ENCODE peak calls at places on chromosomes 6 and 20, in seven cellular contexts. One of them, this sample, is unnamed.

GRCh38 chr20:11094711-11095110 is 420.9 kb upstream of the JAG1 start:
- DNase-seq in IMR-90: no peak
- DNase-seq in H1: no peak
- DNase-seq in H9: no peak
- DNase-seq in trophoblast cell: no peak
- DNase-seq in mesenchymal stem cell: no peak
- DNase-seq in mesendoderm: no peak
- DNase-seq in this sample: no peak

GRCh38 chr20:14732996-14733395 is 395.6 kb upstream of the FLRT3 start:
- DNase-seq in trophoblast cell: no peak
- DNase-seq in mesendoderm: no peak
- DNase-seq in H9: no peak
- DNase-seq in IMR-90: no peak
- DNase-seq in H1: no peak
- DNase-seq in mesenchymal stem cell: no peak
- DNase-seq in this sample: no peak

GRCh38 chr6:117989086-117989485 is 82.0 kb downstream of the SLC35F1 start:
- DNase-seq in H9: no peak
- DNase-seq in mesenchymal stem cell: no peak
- DNase-seq in H1: no peak
- DNase-seq in IMR-90: no peak
- DNase-seq in trophoblast cell: no peak
- DNase-seq in mesendoderm: no peak
- DNase-seq in this sample: no peak

GRCh38 chr20:49323622-49324238 is 45.9 kb upstream of the ZNFX1 start:
- DNase-seq in mesendoderm: peak
- DNase-seq in H9: peak
- DNase-seq in mesenchymal stem cell: peak
- DNase-seq in trophoblast cell: peak
- DNase-seq in IMR-90: peak
- DNase-seq in H1: no peak
- DNase-seq in this sample: no peak

GRCh38 chr20:47669927-47670890 is 115.1 kb downstream of the SULF2 start:
- DNase-seq in H1: no peak
- DNase-seq in H9: no peak
- DNase-seq in mesendoderm: no peak
- DNase-seq in trophoblast cell: no peak
- DNase-seq in IMR-90: no peak
- DNase-seq in mesenchymal stem cell: no peak
- DNase-seq in this sample: no peak

GRCh38 chr20:46210672-46211330 is 92.7 kb downstream of the CD40 start:
- DNase-seq in H9: no peak
- DNase-seq in mesenchymal stem cell: no peak
- DNase-seq in trophoblast cell: no peak
- DNase-seq in mesendoderm: peak
- DNase-seq in IMR-90: no peak
- DNase-seq in H1: no peak
- DNase-seq in this sample: no peak

GRCh38 chr6:165580139-165580538 is 82.9 kb downstream of the PDE10A start:
- DNase-seq in IMR-90: peak
- DNase-seq in H1: no peak
- DNase-seq in H9: no peak
- DNase-seq in mesendoderm: no peak
- DNase-seq in trophoblast cell: peak
- DNase-seq in mesenchymal stem cell: peak
- DNase-seq in this sample: no peak

GRCh38 chr6:21199246-21199645 is 394.3 kb upstream of the SOX4 start:
- DNase-seq in H9: no peak
- DNase-seq in H1: no peak
- DNase-seq in IMR-90: no peak
- DNase-seq in mesenchymal stem cell: no peak
- DNase-seq in mesendoderm: no peak
- DNase-seq in trophoblast cell: no peak
- DNase-seq in this sample: peak

GRCh38 chr6:142850653-142851434 is 94.1 kb downstream of the HIVEP2 start:
- DNase-seq in mesendoderm: no peak
- DNase-seq in H1: no peak
- DNase-seq in trophoblast cell: no peak
- DNase-seq in H9: no peak
- DNase-seq in mesenchymal stem cell: peak
- DNase-seq in IMR-90: peak
- DNase-seq in this sample: no peak

GRCh38 chr6:100998111-100998510 is 117.0 kb upstream of the ASCC3 start:
- DNase-seq in trophoblast cell: peak
- DNase-seq in mesenchymal stem cell: peak
- DNase-seq in H1: no peak
- DNase-seq in H9: no peak
- DNase-seq in mesendoderm: no peak
- DNase-seq in IMR-90: peak
- DNase-seq in this sample: no peak

GRCh38 chr20:62918830-62919229 is 7.5 kb downstream of the DIDO1 start:
- DNase-seq in mesenchymal stem cell: no peak
- DNase-seq in H1: no peak
- DNase-seq in trophoblast cell: no peak
- DNase-seq in mesendoderm: no peak
- DNase-seq in IMR-90: no peak
- DNase-seq in H9: no peak
- DNase-seq in this sample: no peak

GRCh38 chr6:36649721-36650484 is 28.6 kb upstream of the CDKN1A start:
- DNase-seq in IMR-90: no peak
- DNase-seq in mesenchymal stem cell: no peak
- DNase-seq in trophoblast cell: no peak
- DNase-seq in mesendoderm: no peak
- DNase-seq in H9: no peak
- DNase-seq in H1: no peak
- DNase-seq in this sample: no peak

GRCh38 chr6:119346450-119346849 is 3.1 kb downstream of the MAN1A1 start:
- DNase-seq in trophoblast cell: no peak
- DNase-seq in IMR-90: no peak
- DNase-seq in mesenchymal stem cell: peak
- DNase-seq in H1: no peak
- DNase-seq in mesendoderm: no peak
- DNase-seq in H9: no peak
- DNase-seq in this sample: no peak

GRCh38 chr6:157272866-157273755 is 50.2 kb downstream of the TMEM242 start:
- DNase-seq in mesendoderm: peak
- DNase-seq in mesenchymal stem cell: peak
- DNase-seq in IMR-90: no peak
- DNase-seq in H9: peak
- DNase-seq in H1: no peak
- DNase-seq in trophoblast cell: peak
- DNase-seq in this sample: no peak

GRCh38 chr6:33428219-33428890 is 8.5 kb downstream of the SYNGAP1 start:
- DNase-seq in H9: peak
- DNase-seq in trophoblast cell: peak
- DNase-seq in IMR-90: no peak
- DNase-seq in H1: no peak
- DNase-seq in mesendoderm: peak
- DNase-seq in mesenchymal stem cell: peak
- DNase-seq in this sample: no peak

GRCh38 chr20:59939052-59939878 is 840 bp downstream of the PPP1R3D start:
- DNase-seq in mesenchymal stem cell: no peak
- DNase-seq in mesendoderm: peak
- DNase-seq in H9: peak
- DNase-seq in H1: no peak
- DNase-seq in trophoblast cell: no peak
- DNase-seq in IMR-90: no peak
- DNase-seq in this sample: no peak

GRCh38 chr20:21235713-21236445 is 67.3 kb upstream of the XRN2 start:
- DNase-seq in trophoblast cell: peak
- DNase-seq in H1: no peak
- DNase-seq in mesenchymal stem cell: peak
- DNase-seq in H9: peak
- DNase-seq in IMR-90: peak
- DNase-seq in mesendoderm: peak
- DNase-seq in this sample: peak

GRCh38 chr6:37092851-37093727 is 76.9 kb upstream of the PIM1 start:
- DNase-seq in mesenchymal stem cell: no peak
- DNase-seq in H1: no peak
- DNase-seq in IMR-90: no peak
- DNase-seq in H9: no peak
- DNase-seq in trophoblast cell: peak
- DNase-seq in mesendoderm: no peak
- DNase-seq in this sample: no peak

GRCh38 chr6:85483041-85483700 is 33.3 kb downstream of the NT5E start:
- DNase-seq in H9: peak
- DNase-seq in mesenchymal stem cell: peak
- DNase-seq in mesendoderm: peak
- DNase-seq in trophoblast cell: peak
- DNase-seq in IMR-90: peak
- DNase-seq in H1: peak
- DNase-seq in this sample: peak

GRCh38 chr6:121607716-121608115 is 172.3 kb downstream of the GJA1 start:
- DNase-seq in H1: no peak
- DNase-seq in IMR-90: no peak
- DNase-seq in H9: no peak
- DNase-seq in mesendoderm: no peak
- DNase-seq in trophoblast cell: no peak
- DNase-seq in mesenchymal stem cell: no peak
- DNase-seq in this sample: no peak

DNA sequence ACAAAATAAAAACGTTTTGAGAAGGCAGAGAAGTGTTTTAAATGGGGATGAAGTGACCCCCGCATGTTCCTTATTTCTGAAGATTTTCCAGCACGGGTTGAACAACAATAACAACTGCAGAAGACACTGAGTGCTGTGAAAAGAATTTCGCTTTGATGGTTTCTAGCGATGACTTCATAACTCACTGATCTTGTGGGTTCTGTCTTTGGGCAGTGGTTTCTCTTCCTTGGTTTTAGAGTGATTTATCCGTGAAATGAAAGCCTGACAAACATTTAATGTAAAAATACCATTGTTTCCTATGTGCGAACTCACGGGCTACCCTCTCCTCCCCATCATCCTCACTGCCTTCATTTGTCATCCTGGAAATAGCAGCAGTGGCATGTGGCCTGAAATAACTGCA is 793.9 kb downstream of the QKI start:
- DNase-seq in H1: no peak
- DNase-seq in trophoblast cell: no peak
- DNase-seq in mesendoderm: no peak
- DNase-seq in H9: no peak
- DNase-seq in IMR-90: no peak
- DNase-seq in mesenchymal stem cell: no peak
- DNase-seq in this sample: no peak
- H3K4ac ChIP-seq in H1: no peak
- H3K4ac ChIP-seq in trophoblast cell: no peak
- H3K4ac ChIP-seq in mesendoderm: no peak
- H3K4ac ChIP-seq in H9: no peak
- H3K4ac ChIP-seq in IMR-90: no peak
- H3K4ac ChIP-seq in mesenchymal stem cell: no peak
- H3K4ac ChIP-seq in this sample: no peak

GRCh38 chr20:41045680-41046079 is 17.1 kb downstream of the TOP1 start:
- DNase-seq in mesendoderm: no peak
- DNase-seq in mesenchymal stem cell: no peak
- DNase-seq in trophoblast cell: no peak
- DNase-seq in IMR-90: no peak
- DNase-seq in H9: no peak
- DNase-seq in H1: no peak
- DNase-seq in this sample: no peak
- H3K27ac ChIP-seq in mesendoderm: no peak
- H3K27ac ChIP-seq in mesenchymal stem cell: no peak
- H3K27ac ChIP-seq in trophoblast cell: no peak
- H3K27ac ChIP-seq in IMR-90: no peak
- H3K27ac ChIP-seq in H9: no peak
- H3K27ac ChIP-seq in H1: no peak
- H3K27ac ChIP-seq in this sample: no peak

DNA sequence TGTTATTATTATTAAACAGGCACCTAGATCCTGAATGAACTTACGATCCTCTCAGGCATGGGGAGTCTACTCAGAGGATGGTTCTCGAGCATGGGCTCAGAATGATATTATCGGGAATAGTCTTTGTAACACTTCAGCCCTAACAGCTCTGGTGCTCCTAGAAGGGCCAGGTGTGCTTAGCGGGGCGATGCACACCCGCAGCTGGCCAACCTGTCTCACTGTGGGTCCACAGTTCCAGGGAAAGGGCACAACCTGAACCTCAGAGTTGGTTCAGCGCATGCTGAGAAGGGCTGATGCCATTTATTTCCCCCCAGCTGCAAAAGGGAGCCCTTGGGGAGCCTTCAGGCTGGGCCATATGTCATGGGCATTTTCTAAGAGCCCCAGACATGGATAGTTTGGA is 26.2 kb downstream of the RRAGD start:
- DNase-seq in H9: no peak
- DNase-seq in trophoblast cell: no peak
- DNase-seq in mesendoderm: no peak
- DNase-seq in IMR-90: no peak
- DNase-seq in H1: no peak
- DNase-seq in mesenchymal stem cell: no peak
- DNase-seq in this sample: no peak
- H2BK5ac ChIP-seq in H9: no peak
- H2BK5ac ChIP-seq in trophoblast cell: no peak
- H2BK5ac ChIP-seq in mesendoderm: no peak
- H2BK5ac ChIP-seq in IMR-90: no peak
- H2BK5ac ChIP-seq in H1: no peak
- H2BK5ac ChIP-seq in mesenchymal stem cell: no peak
- H2BK5ac ChIP-seq in this sample: no peak

DNA sequence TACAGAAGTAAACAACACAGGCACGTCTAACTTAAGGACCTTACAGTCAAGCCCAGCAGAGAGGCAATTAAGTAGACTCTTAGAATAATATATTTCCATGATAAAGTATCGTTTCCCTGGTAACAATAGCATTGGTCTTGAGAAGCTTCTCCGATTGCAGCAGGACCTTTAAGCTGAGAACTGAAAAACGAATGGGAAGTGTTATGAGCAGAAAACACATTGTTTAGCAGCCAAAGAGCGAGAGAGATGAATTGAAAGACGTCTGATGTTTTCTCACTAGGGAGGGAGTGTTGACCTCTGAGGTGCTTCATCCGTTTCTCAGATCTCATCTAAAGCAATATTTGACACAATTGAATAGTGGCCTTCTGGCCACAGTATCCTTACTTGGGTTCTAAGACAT is 855 bp downstream of the BYSL start:
- DNase-seq in mesenchymal stem cell: peak
- DNase-seq in mesendoderm: no peak
- DNase-seq in H9: no peak
- DNase-seq in H1: no peak
- DNase-seq in trophoblast cell: no peak
- DNase-seq in IMR-90: no peak
- DNase-seq in this sample: no peak
- H3K4ac ChIP-seq in mesenchymal stem cell: no peak
- H3K4ac ChIP-seq in mesendoderm: no peak
- H3K4ac ChIP-seq in H9: no peak
- H3K4ac ChIP-seq in H1: no peak
- H3K4ac ChIP-seq in trophoblast cell: peak
- H3K4ac ChIP-seq in IMR-90: peak
- H3K4ac ChIP-seq in this sample: no peak

This sample was measured in neuronal stem cell.